ENCODE peak calls at places on chromosomes 7 and 10, in six cellular contexts. D is cardiac muscle cell, U is glomerular endothelial cell, V is Peyer's patch, E is NCI-H460, Y is heart left ventricle. R is an unnamed sample.

GRCh38 chr7:83413831-83414230 is 235.1 kb downstream of the SEMA3E start:
- DNase-seq in U (no peak), E (peak), Y (no peak), D (peak), V (no peak), R (no peak)

GRCh38 chr7:34385385-34385784 is 272.6 kb upstream of the NPSR1 start:
- DNase-seq in D (no peak), U (no peak), V (no peak), E (no peak), Y (no peak), R (no peak)

GRCh38 chr7:37287093-37287492 is 161.6 kb downstream of the ELMO1 start:
- DNase-seq in U (no peak), Y (no peak), D (no peak), V (no peak), E (no peak), R (no peak)

GRCh38 chr10:76911184-76911583 is 726.4 kb downstream of the KCNMA1 start:
- DNase-seq in E (no peak), U (no peak), D (no peak), Y (no peak), V (no peak), R (no peak)

GRCh38 chr7:133845005-133845404 is 282.1 kb upstream of the LRGUK start:
- DNase-seq in Y (no peak), U (no peak), V (no peak), D (no peak), E (no peak), R (no peak)

GRCh38 chr7:16323313-16323712 is 98.0 kb downstream of the CRPPA start:
- DNase-seq in Y (no peak), U (no peak), D (no peak), V (no peak), E (no peak), R (no peak)

GRCh38 chr7:108096996-108097395 is 33.2 kb downstream of the LAMB4 start:
- DNase-seq in Y (no peak), D (no peak), U (no peak), E (no peak), V (no peak), R (no peak)

GRCh38 chr10:3020311-3020710 is 47.0 kb upstream of the PFKP start:
- DNase-seq in E (no peak), U (no peak), Y (no peak), D (no peak), V (no peak), R (no peak)

GRCh38 chr7:72405389-72405788 is 6.7 kb downstream of the CALN1 start:
- DNase-seq in E (peak), Y (no peak), D (no peak), V (no peak), U (no peak), R (no peak)

GRCh38 chr10:104329754-104330153 is 8.5 kb downstream of the ITPRIP start:
- DNase-seq in Y (no peak), U (no peak), V (no peak), E (no peak), D (no peak), R (no peak)

GRCh38 chr10:119135517-119135890 is 30.0 kb downstream of the SFXN4 start:
- DNase-seq in U (no peak), Y (no peak), D (no peak), V (no peak), E (no peak), R (no peak)

GRCh38 chr10:60572511-60573194 is 183.0 kb upstream of the ANK3 start:
- DNase-seq in Y (peak), V (no peak), E (peak), U (no peak), D (peak), R (peak)

GRCh38 chr7:48182736-48183369 is 11.6 kb downstream of the ABCA13 start:
- DNase-seq in Y (no peak), E (no peak), V (no peak), D (no peak), U (no peak), R (no peak)

GRCh38 chr10:70362357-70362756 is 20.1 kb downstream of the LRRC20 start:
- DNase-seq in U (no peak), Y (no peak), D (no peak), V (no peak), E (no peak), R (no peak)

GRCh38 chr10:77417806-77418205 is 219.8 kb downstream of the KCNMA1 start:
- DNase-seq in E (no peak), D (no peak), V (no peak), U (no peak), Y (no peak), R (no peak)

GRCh38 chr7:11638026-11638774 is 193.8 kb downstream of the THSD7A start:
- DNase-seq in U (no peak), E (no peak), D (no peak), Y (no peak), V (no peak), R (no peak)

GRCh38 chr10:97861351-97861750 is 11.7 kb downstream of the GOLGA7B start:
- DNase-seq in E (peak), V (no peak), U (no peak), Y (no peak), D (no peak), R (peak)

R was measured in HTR-8/SVneo.